ENCODE peak calls at places on chromosomes 13 and 19, in six cellular contexts. One of them, this sample, is unnamed.

GRCh38 chr13:41060723-41061074 is 610 bp upstream of the WBP4 start:
- DNase-seq in choroid plexus epithelial cell: peak
- DNase-seq in psoas muscle: peak
- DNase-seq in AG10803: peak
- DNase-seq in MCF 10A: peak
- DNase-seq in body of pancreas: peak
- DNase-seq in this sample: peak

GRCh38 chr13:47858042-47858677 is 142.9 kb downstream of the SUCLA2 start:
- DNase-seq in choroid plexus epithelial cell: no peak
- DNase-seq in psoas muscle: no peak
- DNase-seq in AG10803: no peak
- DNase-seq in MCF 10A: no peak
- DNase-seq in body of pancreas: no peak
- DNase-seq in this sample: no peak

GRCh38 chr19:19451429-19452240 is 46.2 kb downstream of the GATAD2A start:
- DNase-seq in choroid plexus epithelial cell: no peak
- DNase-seq in psoas muscle: no peak
- DNase-seq in AG10803: peak
- DNase-seq in MCF 10A: no peak
- DNase-seq in body of pancreas: no peak
- DNase-seq in this sample: no peak

GRCh38 chr19:49422407-49423277 is 599 bp downstream of the PTH2 start:
- DNase-seq in choroid plexus epithelial cell: peak
- DNase-seq in psoas muscle: peak
- DNase-seq in AG10803: no peak
- DNase-seq in MCF 10A: no peak
- DNase-seq in body of pancreas: peak
- DNase-seq in this sample: no peak

GRCh38 chr19:18173572-18174294 is at the start of gene IFI30:
- DNase-seq in choroid plexus epithelial cell: peak
- DNase-seq in psoas muscle: peak
- DNase-seq in AG10803: no peak
- DNase-seq in MCF 10A: peak
- DNase-seq in body of pancreas: peak
- DNase-seq in this sample: no peak

GRCh38 chr19:50968709-50969412 is 530 bp downstream of the KLK6 start:
- DNase-seq in choroid plexus epithelial cell: no peak
- DNase-seq in psoas muscle: no peak
- DNase-seq in AG10803: no peak
- DNase-seq in MCF 10A: no peak
- DNase-seq in body of pancreas: no peak
- DNase-seq in this sample: no peak

GRCh38 chr13:100098445-100099116 is 9.7 kb downstream of the PCCA start:
- DNase-seq in choroid plexus epithelial cell: no peak
- DNase-seq in psoas muscle: no peak
- DNase-seq in AG10803: no peak
- DNase-seq in MCF 10A: no peak
- DNase-seq in body of pancreas: no peak
- DNase-seq in this sample: no peak

GRCh38 chr19:44553478-44554171 is 24.1 kb upstream of the CEACAM20 start:
- DNase-seq in choroid plexus epithelial cell: peak
- DNase-seq in psoas muscle: no peak
- DNase-seq in AG10803: no peak
- DNase-seq in MCF 10A: peak
- DNase-seq in body of pancreas: no peak
- DNase-seq in this sample: no peak

GRCh38 chr13:72284791-72285190 is 417.8 kb upstream of the DACH1 start:
- DNase-seq in choroid plexus epithelial cell: no peak
- DNase-seq in psoas muscle: no peak
- DNase-seq in AG10803: no peak
- DNase-seq in MCF 10A: no peak
- DNase-seq in body of pancreas: no peak
- DNase-seq in this sample: no peak

GRCh38 chr13:51502206-51502651 is 49.4 kb upstream of the INTS6 start:
- DNase-seq in choroid plexus epithelial cell: no peak
- DNase-seq in psoas muscle: no peak
- DNase-seq in AG10803: no peak
- DNase-seq in MCF 10A: no peak
- DNase-seq in body of pancreas: no peak
- DNase-seq in this sample: peak

GRCh38 chr19:41958367-41959055 is 610 bp downstream of the RABAC1 start:
- DNase-seq in choroid plexus epithelial cell: peak
- DNase-seq in psoas muscle: peak
- DNase-seq in AG10803: peak
- DNase-seq in MCF 10A: peak
- DNase-seq in body of pancreas: peak
- DNase-seq in this sample: peak

GRCh38 chr19:41956621-41957020 is 2.5 kb downstream of the RABAC1 start:
- DNase-seq in choroid plexus epithelial cell: no peak
- DNase-seq in psoas muscle: no peak
- DNase-seq in AG10803: no peak
- DNase-seq in MCF 10A: no peak
- DNase-seq in body of pancreas: no peak
- DNase-seq in this sample: no peak

GRCh38 chr19:41959056-41960053 is at the start of gene RABAC1:
- DNase-seq in choroid plexus epithelial cell: peak
- DNase-seq in psoas muscle: peak
- DNase-seq in AG10803: peak
- DNase-seq in MCF 10A: peak
- DNase-seq in body of pancreas: peak
- DNase-seq in this sample: peak

GRCh38 chr19:41957161-41957837 is 1.8 kb downstream of the RABAC1 start:
- DNase-seq in choroid plexus epithelial cell: no peak
- DNase-seq in psoas muscle: no peak
- DNase-seq in AG10803: no peak
- DNase-seq in MCF 10A: no peak
- DNase-seq in body of pancreas: no peak
- DNase-seq in this sample: no peak

DNA sequence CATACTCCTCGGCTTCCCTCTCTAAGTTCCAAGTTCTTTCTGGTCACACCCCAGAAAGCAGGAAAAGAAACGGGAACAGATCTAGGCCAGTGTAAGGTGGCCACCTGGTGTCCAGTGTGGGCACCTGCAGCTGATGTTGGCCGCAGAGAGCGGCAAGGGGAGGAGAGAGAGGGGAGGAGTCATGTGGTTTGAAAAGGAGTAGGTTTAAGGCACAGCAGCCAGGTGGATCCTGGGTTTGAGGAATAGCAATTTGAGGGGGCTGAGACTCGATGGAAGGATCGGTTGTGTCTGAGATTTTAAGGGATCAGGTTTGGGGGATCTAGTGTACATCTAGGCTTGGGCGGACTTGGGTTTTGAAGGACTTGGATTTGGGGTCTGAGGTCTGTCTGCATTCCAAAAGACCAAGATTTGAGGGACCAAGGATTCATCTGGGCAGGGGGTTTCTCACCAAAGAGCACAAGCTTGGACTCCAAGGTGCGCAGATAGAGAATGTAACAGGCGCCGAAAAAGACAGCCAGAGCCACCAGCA is 1.2 kb downstream of the RABAC1 start:
- DNase-seq in choroid plexus epithelial cell: peak
- DNase-seq in psoas muscle: peak
- DNase-seq in AG10803: peak
- DNase-seq in MCF 10A: peak
- DNase-seq in body of pancreas: peak
- DNase-seq in this sample: peak
- TF ChIP-seq CTCF in choroid plexus epithelial cell: peak
- TF ChIP-seq CTCF in psoas muscle: peak
- TF ChIP-seq CTCF in AG10803: peak
- TF ChIP-seq CTCF in MCF 10A: peak
- TF ChIP-seq CTCF in body of pancreas: peak
- TF ChIP-seq CTCF in this sample: peak

GRCh38 chr19:4413588-4413987 is 11.1 kb downstream of the CHAF1A start:
- DNase-seq in choroid plexus epithelial cell: no peak
- DNase-seq in psoas muscle: no peak
- DNase-seq in AG10803: no peak
- DNase-seq in MCF 10A: no peak
- DNase-seq in body of pancreas: no peak
- DNase-seq in this sample: no peak

GRCh38 chr19:4405977-4406376 is 3.5 kb downstream of the CHAF1A start:
- DNase-seq in choroid plexus epithelial cell: no peak
- DNase-seq in psoas muscle: no peak
- DNase-seq in AG10803: no peak
- DNase-seq in MCF 10A: no peak
- DNase-seq in body of pancreas: no peak
- DNase-seq in this sample: no peak

GRCh38 chr19:4414144-4414799 is 11.8 kb downstream of the CHAF1A start:
- DNase-seq in choroid plexus epithelial cell: peak
- DNase-seq in psoas muscle: no peak
- DNase-seq in AG10803: peak
- DNase-seq in MCF 10A: peak
- DNase-seq in body of pancreas: no peak
- DNase-seq in this sample: no peak

GRCh38 chr19:4406626-4407025 is 4.2 kb downstream of the CHAF1A start:
- DNase-seq in choroid plexus epithelial cell: no peak
- DNase-seq in psoas muscle: no peak
- DNase-seq in AG10803: no peak
- DNase-seq in MCF 10A: no peak
- DNase-seq in body of pancreas: no peak
- DNase-seq in this sample: no peak

DNA sequence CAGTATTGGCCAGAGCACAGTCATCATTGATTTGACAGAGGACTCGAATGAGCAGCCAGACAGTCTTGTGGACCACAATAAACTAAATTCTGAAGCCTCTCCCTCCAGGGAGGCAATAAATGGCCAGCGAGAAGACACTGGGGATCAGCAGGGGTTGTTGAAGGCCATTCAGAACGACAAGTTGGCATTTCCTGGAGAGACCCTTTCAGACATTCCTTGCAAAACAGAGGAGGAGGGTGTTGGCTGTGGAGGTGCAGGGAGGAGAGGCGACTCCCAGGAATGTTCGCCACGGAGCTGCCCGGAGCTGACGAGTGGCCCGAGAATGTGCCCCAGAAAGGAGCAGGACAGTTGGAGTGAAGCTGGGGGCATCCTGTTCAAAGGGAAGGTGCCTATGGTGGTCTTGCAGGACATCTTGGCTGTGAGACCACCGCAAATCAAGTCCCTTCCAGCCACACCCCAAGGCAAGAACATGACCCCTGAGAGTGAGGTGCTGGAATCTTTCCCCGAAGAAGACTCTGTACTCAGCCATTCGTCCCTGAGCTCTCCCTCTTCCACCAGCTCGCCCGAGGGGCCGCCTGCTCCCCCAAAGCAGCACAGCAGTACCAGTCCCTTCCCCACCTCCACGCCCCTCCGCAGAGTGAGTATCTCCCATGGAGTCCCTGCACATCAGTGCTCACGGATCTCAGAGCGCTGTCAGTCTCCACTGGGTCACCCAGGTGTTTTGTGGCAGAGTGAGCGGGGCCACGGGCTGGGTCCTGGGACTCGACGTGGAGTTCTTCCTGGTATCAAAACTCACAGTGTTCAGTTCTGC is 6.9 kb downstream of the CHAF1A start:
- DNase-seq in choroid plexus epithelial cell: no peak
- DNase-seq in psoas muscle: no peak
- DNase-seq in AG10803: no peak
- DNase-seq in MCF 10A: no peak
- DNase-seq in body of pancreas: no peak
- DNase-seq in this sample: no peak
- TF ChIP-seq CTCF in choroid plexus epithelial cell: no peak
- TF ChIP-seq CTCF in psoas muscle: no peak
- TF ChIP-seq CTCF in AG10803: no peak
- TF ChIP-seq CTCF in MCF 10A: no peak
- TF ChIP-seq CTCF in body of pancreas: no peak
- TF ChIP-seq CTCF in this sample: no peak

DNA sequence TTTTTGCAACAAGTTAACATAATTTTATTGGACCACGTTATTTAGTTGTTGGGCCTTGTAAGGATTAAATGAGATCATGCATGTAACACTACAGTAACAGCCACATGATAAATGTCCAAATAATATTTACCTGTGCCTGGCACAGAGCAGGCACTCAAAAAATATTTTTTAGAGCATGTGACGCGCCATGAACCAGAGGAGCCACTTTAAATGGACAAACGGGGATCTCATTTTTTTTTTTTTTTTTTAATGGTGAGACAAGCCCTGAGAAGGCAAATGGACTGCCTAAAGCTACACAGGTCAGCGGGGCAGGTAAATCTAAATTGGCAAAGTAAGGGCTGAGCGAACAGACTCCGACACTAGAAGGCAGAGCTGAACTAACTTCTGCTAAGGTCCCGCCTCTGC is 840 bp upstream of the RPS19 start:
- DNase-seq in choroid plexus epithelial cell: no peak
- DNase-seq in psoas muscle: no peak
- DNase-seq in AG10803: no peak
- DNase-seq in MCF 10A: no peak
- DNase-seq in body of pancreas: no peak
- DNase-seq in this sample: no peak
- TF ChIP-seq CTCF in choroid plexus epithelial cell: no peak
- TF ChIP-seq CTCF in psoas muscle: no peak
- TF ChIP-seq CTCF in AG10803: no peak
- TF ChIP-seq CTCF in MCF 10A: no peak
- TF ChIP-seq CTCF in body of pancreas: no peak
- TF ChIP-seq CTCF in this sample: no peak

GRCh38 chr19:5046339-5047039 is 77.6 kb downstream of the KDM4B start:
- DNase-seq in choroid plexus epithelial cell: peak
- DNase-seq in psoas muscle: peak
- DNase-seq in AG10803: peak
- DNase-seq in MCF 10A: peak
- DNase-seq in body of pancreas: peak
- DNase-seq in this sample: peak

GRCh38 chr19:5045015-5045414 is 76.1 kb downstream of the KDM4B start:
- DNase-seq in choroid plexus epithelial cell: no peak
- DNase-seq in psoas muscle: no peak
- DNase-seq in AG10803: no peak
- DNase-seq in MCF 10A: no peak
- DNase-seq in body of pancreas: no peak
- DNase-seq in this sample: no peak

GRCh38 chr19:5047251-5047935 is 78.5 kb downstream of the KDM4B start:
- DNase-seq in choroid plexus epithelial cell: no peak
- DNase-seq in psoas muscle: no peak
- DNase-seq in AG10803: no peak
- DNase-seq in MCF 10A: no peak
- DNase-seq in body of pancreas: no peak
- DNase-seq in this sample: no peak

GRCh38 chr19:5048091-5048726 is 79.3 kb downstream of the KDM4B start:
- DNase-seq in choroid plexus epithelial cell: peak
- DNase-seq in psoas muscle: peak
- DNase-seq in AG10803: peak
- DNase-seq in MCF 10A: peak
- DNase-seq in body of pancreas: peak
- DNase-seq in this sample: peak

GRCh38 chr19:5045956-5046338 is 77.0 kb downstream of the KDM4B start:
- DNase-seq in choroid plexus epithelial cell: no peak
- DNase-seq in psoas muscle: no peak
- DNase-seq in AG10803: no peak
- DNase-seq in MCF 10A: no peak
- DNase-seq in body of pancreas: no peak
- DNase-seq in this sample: no peak
- TF ChIP-seq CTCF in choroid plexus epithelial cell: no peak
- TF ChIP-seq CTCF in psoas muscle: no peak
- TF ChIP-seq CTCF in AG10803: no peak
- TF ChIP-seq CTCF in MCF 10A: no peak
- TF ChIP-seq CTCF in body of pancreas: peak
- TF ChIP-seq CTCF in this sample: peak

This sample was measured in HFFc6.